ENCODE peak calls at places on chromosome 21, in five cellular contexts. One of them, this sample, is unnamed.

GRCh38 chr21:35201288-35201687 is 152.2 kb upstream of the RUNX1 start:
- DNase-seq in fibroblast of pulmonary artery: no peak
- DNase-seq in RWPE2: no peak
- DNase-seq in AG09319: no peak
- DNase-seq in kidney epithelial cell: no peak
- DNase-seq in this sample: no peak

GRCh38 chr21:26085882-26086281 is 84.7 kb downstream of the APP start:
- DNase-seq in AG09319: no peak
- DNase-seq in RWPE2: no peak
- DNase-seq in fibroblast of pulmonary artery: no peak
- DNase-seq in kidney epithelial cell: no peak
- DNase-seq in this sample: no peak

GRCh38 chr21:45429221-45430164 is 24.5 kb downstream of the COL18A1 start:
- DNase-seq in RWPE2: no peak
- DNase-seq in fibroblast of pulmonary artery: no peak
- DNase-seq in kidney epithelial cell: no peak
- DNase-seq in AG09319: no peak
- DNase-seq in this sample: no peak

GRCh38 chr21:16269497-16269896 is 539.7 kb downstream of the USP25 start:
- DNase-seq in AG09319: no peak
- DNase-seq in kidney epithelial cell: no peak
- DNase-seq in RWPE2: no peak
- DNase-seq in fibroblast of pulmonary artery: no peak
- DNase-seq in this sample: no peak

GRCh38 chr21:20617130-20617529 is 381.1 kb upstream of the NCAM2 start:
- DNase-seq in AG09319: no peak
- DNase-seq in kidney epithelial cell: no peak
- DNase-seq in RWPE2: no peak
- DNase-seq in fibroblast of pulmonary artery: no peak
- DNase-seq in this sample: no peak

GRCh38 chr21:16117331-16117730 is 387.5 kb downstream of the USP25 start:
- DNase-seq in fibroblast of pulmonary artery: peak; percentile 29
- DNase-seq in AG09319: no peak
- DNase-seq in kidney epithelial cell: no peak
- DNase-seq in RWPE2: no peak
- DNase-seq in this sample: no peak

GRCh38 chr21:43281661-43282357 is 113.0 kb downstream of the CRYAA start:
- DNase-seq in fibroblast of pulmonary artery: no peak
- DNase-seq in RWPE2: peak; percentile 45
- DNase-seq in AG09319: no peak
- DNase-seq in kidney epithelial cell: no peak
- DNase-seq in this sample: no peak

GRCh38 chr21:45522986-45523385 is 19.3 kb downstream of the SLC19A1 start:
- DNase-seq in AG09319: no peak
- DNase-seq in fibroblast of pulmonary artery: no peak
- DNase-seq in RWPE2: peak; percentile 42
- DNase-seq in kidney epithelial cell: no peak
- DNase-seq in this sample: no peak

GRCh38 chr21:40603774-40604173 is 243.2 kb downstream of the DSCAM start:
- DNase-seq in RWPE2: no peak
- DNase-seq in kidney epithelial cell: no peak
- DNase-seq in AG09319: no peak
- DNase-seq in fibroblast of pulmonary artery: no peak
- DNase-seq in this sample: no peak

GRCh38 chr21:34836103-34836932 is 167.5 kb downstream of the CLIC6 start:
- DNase-seq in fibroblast of pulmonary artery: peak; percentile 99
- DNase-seq in RWPE2: peak; percentile 88
- DNase-seq in kidney epithelial cell: peak; percentile 96
- DNase-seq in AG09319: peak; percentile 96
- DNase-seq in this sample: peak; percentile 98

GRCh38 chr21:23402929-23403520 is 2204.3 kb downstream of the MRPL39 start:
- DNase-seq in kidney epithelial cell: no peak
- DNase-seq in RWPE2: no peak
- DNase-seq in AG09319: no peak
- DNase-seq in fibroblast of pulmonary artery: no peak
- DNase-seq in this sample: no peak

GRCh38 chr21:23398726-23399125 is 2208.6 kb downstream of the MRPL39 start:
- DNase-seq in fibroblast of pulmonary artery: no peak
- DNase-seq in AG09319: no peak
- DNase-seq in kidney epithelial cell: no peak
- DNase-seq in RWPE2: no peak
- DNase-seq in this sample: no peak

DNA sequence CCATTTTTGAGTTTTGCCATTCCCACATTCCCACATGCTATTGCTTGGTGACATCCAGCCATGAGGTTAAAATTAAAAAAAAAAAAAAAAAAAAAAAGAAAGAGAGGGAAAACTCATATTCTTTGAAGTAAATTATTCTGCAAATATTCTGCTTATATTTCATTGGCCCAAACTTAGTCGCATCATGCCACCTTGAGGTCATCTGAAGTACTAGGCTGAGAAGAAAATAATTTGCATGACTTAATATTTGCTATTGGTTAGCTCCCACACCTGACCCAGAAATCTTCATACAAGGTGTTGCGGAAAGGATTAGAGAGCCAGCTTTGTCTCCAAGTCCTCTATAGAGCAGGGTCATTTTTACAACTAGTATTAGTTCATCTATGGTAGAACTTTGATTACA is 2206.0 kb downstream of the MRPL39 start:
- DNase-seq in fibroblast of pulmonary artery: peak; percentile 1
- DNase-seq in kidney epithelial cell: no peak
- DNase-seq in RWPE2: no peak
- DNase-seq in AG09319: no peak
- DNase-seq in this sample: no peak
- TF ChIP-seq CTCF in fibroblast of pulmonary artery: no peak
- TF ChIP-seq CTCF in kidney epithelial cell: no peak
- TF ChIP-seq CTCF in RWPE2: peak; percentile 49
- TF ChIP-seq CTCF in AG09319: no peak
- TF ChIP-seq CTCF in this sample: no peak

DNA sequence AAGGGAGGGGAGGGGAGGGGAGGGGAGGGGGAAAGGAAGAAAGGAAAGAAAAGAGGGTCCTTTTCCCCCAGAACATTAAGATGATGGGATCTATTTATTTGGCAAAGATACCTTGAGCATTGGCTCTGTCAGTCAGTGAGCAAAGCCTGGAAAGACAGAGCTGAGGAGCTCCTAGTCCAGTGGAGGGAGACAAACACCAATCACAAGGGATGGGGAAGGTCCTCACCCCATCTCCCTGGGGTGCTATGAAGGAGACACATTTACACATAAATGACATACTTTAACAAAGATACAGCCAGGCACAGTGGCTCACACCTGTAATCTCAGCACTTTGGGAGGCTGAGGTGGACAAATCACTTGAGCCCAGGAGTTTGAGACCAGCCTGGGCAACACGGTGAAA is 154.9 kb upstream of the TIAM1 start:
- DNase-seq in fibroblast of pulmonary artery: no peak
- DNase-seq in RWPE2: no peak
- DNase-seq in kidney epithelial cell: no peak
- DNase-seq in AG09319: no peak
- DNase-seq in this sample: no peak
- TF ChIP-seq CTCF in fibroblast of pulmonary artery: no peak
- TF ChIP-seq CTCF in RWPE2: no peak
- TF ChIP-seq CTCF in kidney epithelial cell: no peak
- TF ChIP-seq CTCF in AG09319: no peak
- TF ChIP-seq CTCF in this sample: no peak

DNA sequence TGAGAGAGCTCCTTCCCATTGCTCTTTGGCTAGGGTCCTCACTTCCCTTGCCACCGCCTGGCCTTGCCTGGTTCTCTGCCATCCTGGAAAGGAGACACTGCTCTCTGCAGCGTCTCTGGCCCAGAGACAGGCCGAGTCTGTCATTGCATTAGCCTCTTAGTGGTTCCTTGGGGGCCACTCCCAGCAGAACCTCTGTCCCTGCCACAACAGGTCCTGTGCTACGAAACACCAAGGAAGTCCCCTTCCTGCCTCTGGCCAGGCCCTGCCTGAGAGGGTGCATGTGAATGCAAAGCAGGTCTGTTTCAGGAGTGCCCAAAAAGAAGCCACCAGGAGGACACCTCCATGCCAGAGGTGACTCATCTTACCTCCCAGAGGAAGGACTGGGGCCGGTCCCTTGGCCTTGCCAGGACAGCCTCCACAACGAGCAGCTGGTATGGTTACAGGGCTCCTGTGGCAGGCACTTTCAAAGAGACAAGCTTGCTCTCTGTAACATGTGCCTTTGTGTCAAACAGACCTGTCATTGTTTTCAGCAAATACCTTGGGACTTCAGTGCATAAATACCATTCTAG is 59.6 kb downstream of the VPS26C start:
- DNase-seq in AG09319: no peak
- DNase-seq in RWPE2: no peak
- DNase-seq in kidney epithelial cell: no peak
- DNase-seq in fibroblast of pulmonary artery: no peak
- DNase-seq in this sample: no peak
- TF ChIP-seq CTCF in AG09319: no peak
- TF ChIP-seq CTCF in RWPE2: no peak
- TF ChIP-seq CTCF in kidney epithelial cell: no peak
- TF ChIP-seq CTCF in fibroblast of pulmonary artery: no peak
- TF ChIP-seq CTCF in this sample: no peak

GRCh38 chr21:32414579-32415358 is 2.3 kb downstream of the EVA1C start:
- DNase-seq in RWPE2: no peak
- DNase-seq in kidney epithelial cell: no peak
- DNase-seq in fibroblast of pulmonary artery: peak; percentile 68
- DNase-seq in AG09319: no peak
- DNase-seq in this sample: no peak
- TF ChIP-seq CTCF in RWPE2: peak; percentile 72
- TF ChIP-seq CTCF in kidney epithelial cell: peak; percentile 51
- TF ChIP-seq CTCF in fibroblast of pulmonary artery: peak; percentile 51
- TF ChIP-seq CTCF in AG09319: peak; percentile 42
- TF ChIP-seq CTCF in this sample: peak; percentile 27

DNA sequence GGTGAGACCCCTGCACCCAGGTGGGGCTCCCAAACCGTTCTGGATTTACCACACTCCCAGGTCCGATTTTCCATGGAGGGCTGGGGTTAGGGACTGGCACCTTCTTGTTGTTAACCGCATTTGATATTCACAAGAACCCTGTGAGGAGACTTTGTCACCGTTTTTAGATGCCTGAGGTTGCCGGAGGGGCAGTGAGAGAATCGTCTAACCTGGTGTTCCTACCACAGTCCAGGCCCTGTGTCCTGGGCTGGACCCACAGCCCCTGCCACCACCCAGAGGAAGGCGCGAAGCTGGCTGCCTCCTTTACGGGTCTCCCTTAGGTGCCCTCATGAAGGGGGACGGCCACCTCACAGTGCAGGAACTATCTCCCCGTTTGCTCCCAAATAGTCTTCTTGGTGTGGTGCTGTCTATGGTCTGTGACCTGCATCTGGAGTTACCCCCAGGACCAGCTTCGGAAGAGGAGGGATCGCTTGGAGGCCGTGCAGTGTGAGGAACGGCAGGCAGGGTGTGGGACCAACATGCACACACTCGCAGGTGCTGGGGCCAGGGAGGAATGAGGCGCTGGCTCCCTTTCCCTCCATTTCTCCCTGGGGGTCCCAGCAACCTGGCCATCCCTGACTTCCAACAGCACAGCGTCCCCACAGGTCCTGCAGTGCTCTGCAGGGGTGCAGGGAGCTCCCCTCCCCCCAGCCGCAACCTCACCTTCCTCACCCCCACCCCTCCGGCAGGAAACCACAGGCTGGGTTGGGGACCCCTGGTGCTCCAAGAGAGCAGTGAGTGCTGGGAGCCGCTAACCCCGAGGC is 7.0 kb downstream of the SIM2 start:
- DNase-seq in RWPE2: no peak
- DNase-seq in AG09319: no peak
- DNase-seq in fibroblast of pulmonary artery: no peak
- DNase-seq in kidney epithelial cell: no peak
- DNase-seq in this sample: no peak
- TF ChIP-seq CTCF in RWPE2: peak; percentile 49
- TF ChIP-seq CTCF in AG09319: peak; percentile 4
- TF ChIP-seq CTCF in fibroblast of pulmonary artery: no peak
- TF ChIP-seq CTCF in kidney epithelial cell: peak; percentile 32
- TF ChIP-seq CTCF in this sample: peak; percentile 9

GRCh38 chr21:29896884-29897283 is 42.9 kb downstream of the GRIK1 start:
- DNase-seq in AG09319: no peak
- DNase-seq in fibroblast of pulmonary artery: no peak
- DNase-seq in RWPE2: no peak
- DNase-seq in kidney epithelial cell: no peak
- DNase-seq in this sample: no peak

GRCh38 chr21:29892379-29892778 is 47.4 kb downstream of the GRIK1 start:
- DNase-seq in AG09319: no peak
- DNase-seq in RWPE2: no peak
- DNase-seq in kidney epithelial cell: no peak
- DNase-seq in fibroblast of pulmonary artery: no peak
- DNase-seq in this sample: no peak

GRCh38 chr21:29888437-29888836 is 51.4 kb downstream of the GRIK1 start:
- DNase-seq in fibroblast of pulmonary artery: no peak
- DNase-seq in AG09319: no peak
- DNase-seq in RWPE2: no peak
- DNase-seq in kidney epithelial cell: no peak
- DNase-seq in this sample: no peak

GRCh38 chr21:29893687-29894086 is 46.1 kb downstream of the GRIK1 start:
- DNase-seq in fibroblast of pulmonary artery: no peak
- DNase-seq in RWPE2: no peak
- DNase-seq in AG09319: no peak
- DNase-seq in kidney epithelial cell: no peak
- DNase-seq in this sample: no peak
- TF ChIP-seq CTCF in fibroblast of pulmonary artery: no peak
- TF ChIP-seq CTCF in RWPE2: no peak
- TF ChIP-seq CTCF in AG09319: no peak
- TF ChIP-seq CTCF in kidney epithelial cell: no peak
- TF ChIP-seq CTCF in this sample: no peak

GRCh38 chr21:42251654-42252053 is 32.7 kb downstream of the ABCG1 start:
- DNase-seq in RWPE2: no peak
- DNase-seq in fibroblast of pulmonary artery: no peak
- DNase-seq in kidney epithelial cell: no peak
- DNase-seq in AG09319: no peak
- DNase-seq in this sample: no peak
- TF ChIP-seq CTCF in RWPE2: no peak
- TF ChIP-seq CTCF in fibroblast of pulmonary artery: no peak
- TF ChIP-seq CTCF in kidney epithelial cell: no peak
- TF ChIP-seq CTCF in AG09319: no peak
- TF ChIP-seq CTCF in this sample: no peak

This sample was measured in AG04449.